ENCODE peak calls at places on chromosomes 7 and 10, in ten cellular contexts. R, L, V, I, G, U, F, T, X and Y are unnamed samples.

GRCh38 chr7:50588937-50589336 is 23.7 kb upstream of the DDC start:
- DNase-seq in R (no peak), L (no peak), V (no peak), I (no peak), G (no peak), U (no peak), F (no peak), T (no peak), X (no peak), Y (no peak)

GRCh38 chr10:32943395-32943794 is 14.6 kb downstream of the ITGB1 start:
- DNase-seq in R (no peak), L (no peak), V (no peak), I (no peak), G (no peak), U (no peak), F (no peak), T (no peak), X (no peak), Y (no peak)

GRCh38 chr7:117827861-117828260 is 45.4 kb downstream of the CTTNBP2 start:
- DNase-seq in R (no peak), L (peak), V (peak), I (peak), G (peak), U (no peak), F (no peak), T (no peak), X (no peak), Y (no peak)

GRCh38 chr7:69968969-69969368 is 370.7 kb downstream of the AUTS2 start:
- DNase-seq in R (no peak), L (no peak), V (no peak), I (no peak), G (no peak), U (no peak), F (no peak), T (no peak), X (no peak), Y (no peak)

GRCh38 chr7:64889686-64890162 is 13.3 kb upstream of the ZNF273 start:
- DNase-seq in R (no peak), L (no peak), V (no peak), I (no peak), G (no peak), U (no peak), F (no peak), T (no peak), X (no peak), Y (no peak)

GRCh38 chr10:1670541-1671365 is 66.6 kb downstream of the ADARB2 start:
- DNase-seq in R (no peak), L (no peak), V (no peak), I (no peak), G (no peak), U (no peak), F (no peak), T (no peak), X (no peak), Y (no peak)

GRCh38 chr10:88080213-88080612 is 216.8 kb downstream of the PTEN start:
- DNase-seq in R (no peak), L (no peak), V (peak), I (no peak), G (peak), U (no peak), F (no peak), T (no peak), X (no peak), Y (no peak)

GRCh38 chr10:83991986-83992753 is 147.1 kb upstream of the GHITM start:
- DNase-seq in R (peak), L (no peak), V (no peak), I (no peak), G (peak), U (no peak), F (no peak), T (no peak), X (no peak), Y (peak)

GRCh38 chr10:61779950-61780659 is 117.4 kb downstream of the CABCOCO1 start:
- DNase-seq in R (no peak), L (peak), V (peak), I (no peak), G (peak), U (peak), F (no peak), T (no peak), X (peak), Y (no peak)

GRCh38 chr7:47653550-47654351 is 71.8 kb upstream of the TNS3 start:
- DNase-seq in R (no peak), L (no peak), V (peak), I (no peak), G (peak), U (no peak), F (no peak), T (no peak), X (no peak), Y (no peak)

GRCh38 chr7:131904750-131905327 is 348.4 kb upstream of the PODXL start:
- DNase-seq in R (no peak), L (no peak), V (no peak), I (no peak), G (no peak), U (no peak), F (no peak), T (no peak), X (no peak), Y (no peak)

GRCh38 chr7:55533050-55533728 is 39.1 kb downstream of the VOPP1 start:
- DNase-seq in R (no peak), L (no peak), V (peak), I (peak), G (peak), U (no peak), F (no peak), T (peak), X (no peak), Y (no peak)

GRCh38 chr10:49679480-49679893 is at the start of gene C10orf53:
- DNase-seq in R (peak), L (no peak), V (peak), I (no peak), G (peak), U (no peak), F (no peak), T (no peak), X (no peak), Y (peak)

GRCh38 chr7:102079140-102080002 is 207.3 kb upstream of the SH2B2 start:
- DNase-seq in R (no peak), L (no peak), V (no peak), I (no peak), G (no peak), U (no peak), F (peak), T (no peak), X (no peak), Y (no peak)

GRCh38 chr10:119409906-119410305 is 132.6 kb downstream of the RGS10 start:
- DNase-seq in R (no peak), L (no peak), V (no peak), I (peak), G (no peak), U (no peak), F (peak), T (no peak), X (peak), Y (no peak)

GRCh38 chr7:129006636-129007414 is 48.1 kb downstream of the TNPO3 start:
- DNase-seq in R (no peak), L (no peak), V (no peak), I (no peak), G (peak), U (no peak), F (no peak), T (no peak), X (no peak), Y (no peak)

GRCh38 chr7:47596502-47597202 is 14.7 kb upstream of the TNS3 start:
- DNase-seq in R (no peak), L (no peak), V (no peak), I (no peak), G (no peak), U (no peak), F (no peak), T (no peak), X (peak), Y (no peak)

GRCh38 chr10:132449826-132450211 is 52.8 kb downstream of the PWWP2B start:
- DNase-seq in R (no peak), L (no peak), V (no peak), I (no peak), G (no peak), U (no peak), F (no peak), T (no peak), X (peak), Y (no peak)

GRCh38 chr10:116038259-116038658 is 234.7 kb downstream of the GFRA1 start:
- DNase-seq in R (no peak), L (peak), V (peak), I (peak), G (peak), U (peak), F (no peak), T (no peak), X (peak), Y (no peak)

GRCh38 chr7:155620497-155620896 is 24.0 kb upstream of the RBM33 start:
- DNase-seq in R (no peak), L (no peak), V (no peak), I (no peak), G (no peak), U (no peak), F (no peak), T (no peak), X (no peak), Y (no peak)
- H3K4me3 ChIP-seq in R (no peak), L (no peak), V (no peak), I (no peak), G (no peak), U (no peak), F (no peak), T (no peak), X (no peak), Y (no peak)

DNA sequence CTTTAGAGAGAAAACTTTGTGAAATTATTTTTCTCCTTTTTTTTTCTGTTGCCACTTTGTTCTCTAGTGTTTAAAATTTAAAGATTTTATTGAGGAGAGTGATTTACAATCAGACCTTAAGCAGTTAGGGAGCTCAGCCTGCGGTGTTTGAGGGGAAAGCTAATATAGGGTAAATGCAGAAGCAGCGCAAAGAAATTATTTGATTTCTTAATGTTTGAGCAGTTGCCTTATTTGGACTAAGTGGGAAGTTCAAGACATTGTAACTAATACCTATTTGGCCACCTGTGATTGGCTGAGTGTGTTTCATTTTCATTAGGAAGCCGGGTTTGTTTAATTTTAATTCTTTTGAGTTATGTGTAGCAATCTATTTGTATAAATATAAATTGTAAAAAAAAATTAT is 25.3 kb downstream of the WAC start:
- DNase-seq in R (no peak), L (no peak), V (no peak), I (no peak), G (no peak), U (no peak), F (no peak), T (no peak), X (no peak), Y (no peak)
- H3K4me3 ChIP-seq in R (no peak), L (no peak), V (no peak), I (no peak), G (no peak), U (no peak), F (no peak), T (no peak), X (no peak), Y (no peak)

GRCh38 chr10:128029731-128030369 is 96.4 kb downstream of the MKI67 start:
- DNase-seq in R (no peak), L (no peak), V (no peak), I (no peak), G (no peak), U (no peak), F (no peak), T (no peak), X (no peak), Y (no peak)

GRCh38 chr10:128031216-128031615 is 95.0 kb downstream of the MKI67 start:
- DNase-seq in R (no peak), L (no peak), V (no peak), I (no peak), G (no peak), U (no peak), F (no peak), T (no peak), X (no peak), Y (no peak)

GRCh38 chr10:128029280-128029618 is 97.0 kb downstream of the MKI67 start:
- DNase-seq in R (no peak), L (no peak), V (no peak), I (no peak), G (no peak), U (no peak), F (no peak), T (no peak), X (no peak), Y (no peak)

GRCh38 chr10:128032466-128032865 is 93.8 kb downstream of the MKI67 start:
- DNase-seq in R (no peak), L (no peak), V (no peak), I (no peak), G (no peak), U (no peak), F (no peak), T (no peak), X (no peak), Y (no peak)

GRCh38 chr10:128030498-128031072 is 95.6 kb downstream of the MKI67 start:
- DNase-seq in R (no peak), L (no peak), V (no peak), I (no peak), G (no peak), U (no peak), F (no peak), T (no peak), X (no peak), Y (no peak)
- H3K4me3 ChIP-seq in R (no peak), L (no peak), V (no peak), I (no peak), G (no peak), U (no peak), F (no peak), T (no peak), X (no peak), Y (no peak)

GRCh38 chr10:102247724-102248123 is 2.4 kb downstream of the GBF1 start:
- DNase-seq in R (no peak), L (no peak), V (no peak), I (no peak), G (no peak), U (no peak), F (no peak), T (no peak), X (no peak), Y (no peak)
- H3K4me3 ChIP-seq in R (no peak), L (no peak), V (no peak), I (no peak), G (peak), U (no peak), F (no peak), T (no peak), X (peak), Y (no peak)